ENCODE peak calls at places on chromosomes 3 and 15, in five cellular contexts. K is ELF-1; J is DMS 273 treated with DMSO at 0.1 percent for 48 hours; X is NCI-H2227 treated with DMSO at 0.1 percent for 48 hours; L is stimulated activated CD4-positive, alpha-beta T cell treated with anti-CD3 and anti-CD28 coated beads, TNF-alpha, amount 100 ng/mL, for 1 hour. R is an unnamed sample.

GRCh38 chr15:50150851-50151250 is 31.1 kb upstream of the SLC27A2 start:
- DNase-seq in K (no peak), J (no peak), X (no peak), L (no peak), R (no peak)

GRCh38 chr3:29275309-29275708 is 5.6 kb upstream of the RBMS3 start:
- DNase-seq in K (no peak), J (no peak), X (no peak), L (no peak), R (no peak)

GRCh38 chr3:173737167-173737808 is 339.7 kb downstream of the NLGN1 start:
- DNase-seq in K (no peak), J (no peak), X (no peak), L (no peak), R (no peak)

GRCh38 chr15:55824857-55825613 is 82.1 kb upstream of the PRTG start:
- DNase-seq in K (peak; percentile 26), J (no peak), X (no peak), L (no peak), R (peak; percentile 25)

GRCh38 chr15:68795298-68795848 is 25.3 kb downstream of the ANP32A start:
- DNase-seq in K (peak; percentile 96), J (peak; percentile 53), X (peak; percentile 47), L (no peak), R (peak; percentile 93)

GRCh38 chr15:66231421-66232266 is 21.9 kb downstream of the MEGF11 start:
- DNase-seq in K (peak; percentile 31), J (no peak), X (no peak), L (no peak), R (no peak)

GRCh38 chr3:46892285-46893145 is 15.0 kb downstream of the PTH1R start:
- DNase-seq in K (peak; percentile 88), J (no peak), X (peak; percentile 44), L (no peak), R (peak; percentile 96)

GRCh38 chr15:85583404-85584390 is 203.3 kb downstream of the AKAP13 start:
- DNase-seq in K (no peak), J (no peak), X (no peak), L (no peak), R (no peak)

GRCh38 chr3:23390446-23390845 is 187.3 kb downstream of the UBE2E2 start:
- DNase-seq in K (no peak), J (no peak), X (no peak), L (no peak), R (no peak)

GRCh38 chr3:159866201-159866746 is 122.4 kb upstream of the IL12A start:
- DNase-seq in K (no peak), J (peak; percentile 39), X (no peak), L (no peak), R (no peak)

GRCh38 chr3:182973047-182973446 is 7.3 kb downstream of the DCUN1D1 start:
- DNase-seq in K (no peak), J (no peak), X (no peak), L (no peak), R (no peak)

GRCh38 chr15:26628879-26629529 is 143.9 kb downstream of the GABRB3 start:
- DNase-seq in K (peak; percentile 91), J (no peak), X (peak; percentile 55), L (no peak), R (peak; percentile 43)

GRCh38 chr15:84764989-84765388 is 16.6 kb downstream of the ZNF592 start:
- DNase-seq in K (no peak), J (no peak), X (no peak), L (no peak), R (no peak)

GRCh38 chr3:54146383-54147239 is 24.3 kb downstream of the CACNA2D3 start:
- DNase-seq in K (peak; percentile 82), J (no peak), X (peak; percentile 29), L (no peak), R (peak; percentile 79)

GRCh38 chr3:50194128-50194902 is 2.9 kb downstream of the GNAT1 start:
- DNase-seq in K (peak; percentile 87), J (no peak), X (no peak), L (peak; percentile 79), R (peak; percentile 88)

GRCh38 chr3:100086401-100086800 is 27.9 kb downstream of the FILIP1L start:
- DNase-seq in K (no peak), J (no peak), X (no peak), L (no peak), R (no peak)

GRCh38 chr3:150388468-150389418 is 19.4 kb upstream of the TSC22D2 start:
- DNase-seq in K (no peak), J (no peak), X (no peak), L (no peak), R (no peak)

GRCh38 chr15:60701261-60702019 is 222.5 kb upstream of the ICE2 start:
- DNase-seq in K (peak; percentile 11), J (no peak), X (no peak), L (no peak), R (no peak)

GRCh38 chr3:151319613-151320012 is 3.0 kb upstream of the GPR87 start:
- DNase-seq in K (no peak), J (no peak), X (no peak), L (no peak), R (no peak)

GRCh38 chr3:2150576-2150975 is 51.9 kb downstream of the CNTN4 start:
- DNase-seq in K (no peak), J (no peak), X (no peak), L (no peak), R (no peak)

GRCh38 chr3:103127737-103128136 is 692.9 kb downstream of the ZPLD1 start:
- DNase-seq in K (no peak), J (no peak), X (no peak), L (no peak), R (no peak)

GRCh38 chr15:97989330-97989729 is 28.8 kb downstream of the ARRDC4 start:
- DNase-seq in K (no peak), J (no peak), X (no peak), L (no peak), R (no peak)

GRCh38 chr15:49898097-49898496 is 220.9 kb downstream of the ATP8B4 start:
- DNase-seq in K (no peak), J (no peak), X (no peak), L (no peak), R (no peak)

GRCh38 chr15:64373360-64373759 is 7.9 kb downstream of the PCLAF start:
- DNase-seq in K (no peak), J (no peak), X (no peak), L (no peak), R (no peak)

GRCh38 chr3:46665763-46666470 is 27.6 kb downstream of the ALS2CL start:
- DNase-seq in K (no peak), J (no peak), X (no peak), L (no peak), R (peak; percentile 1)

GRCh38 chr15:73927003-73927475 is 777 bp downstream of the LOXL1 start:
- DNase-seq in K (peak; percentile 63), J (no peak), X (no peak), L (peak; percentile 12), R (peak; percentile 84)

GRCh38 chr15:97443101-97443500 is 517.4 kb upstream of the ARRDC4 start:
- DNase-seq in K (no peak), J (no peak), X (no peak), L (no peak), R (no peak)

GRCh38 chr3:108441081-108441507 is 69.3 kb downstream of the MYH15 start:
- DNase-seq in K (peak; percentile 32), J (no peak), X (peak; percentile 62), L (no peak), R (no peak)

R was measured in iPS-NIHi11.